ENCODE peak calls at places on chromosomes 3 and 15, in five cellular contexts. G is GM23248; O is heart right ventricle; E is astrocyte; K is activated naive CD8-positive, alpha-beta T cell treated with anti-CD3 and anti-CD28 coated beads, Interleukin-2, amount 50 U/mL, for 24 hours. J is an unnamed sample.
A peak's percentile ranks its signal among the peaks of the same experiment; 100 is the strongest.

GRCh38 chr15:29938701-29939340 is 116.6 kb upstream of the TJP1 start:
- DNase-seq in G (no peak), K (no peak), O (no peak), E (no peak), J (peak; percentile 54)

GRCh38 chr15:31328999-31329639 is 2.5 kb downstream of the KLF13 start:
- DNase-seq in G (peak; percentile 30), O (no peak), K (peak; percentile 53), E (no peak), J (no peak)

GRCh38 chr3:111669926-111670630 is 74.9 kb upstream of the ZBED2 start:
- DNase-seq in K (no peak), O (no peak), G (peak; percentile 60), E (peak; percentile 76), J (peak; percentile 85)

GRCh38 chr15:41675337-41675736 is 15.1 kb downstream of the MGA start:
- DNase-seq in O (no peak), E (no peak), G (no peak), K (no peak), J (no peak)

GRCh38 chr15:60933914-60934885 is 294.9 kb downstream of the RORA start:
- DNase-seq in E (peak; percentile 8), K (no peak), G (peak; percentile 20), O (no peak), J (peak; percentile 19)

GRCh38 chr3:64295594-64295993 is 70.3 kb upstream of the PRICKLE2 start:
- DNase-seq in O (no peak), E (peak; percentile 90), G (peak; percentile 97), K (no peak), J (peak; percentile 61)

GRCh38 chr3:134630506-134630905 is 20.3 kb downstream of the KY start:
- DNase-seq in K (no peak), O (no peak), G (peak; percentile 44), E (no peak), J (no peak)

GRCh38 chr15:90221251-90221900 is 12.4 kb downstream of the CIB1 start:
- DNase-seq in G (peak; percentile 91), K (peak; percentile 48), E (peak; percentile 61), O (peak; percentile 77), J (peak; percentile 82)

GRCh38 chr15:56982987-56983386 is 64.5 kb downstream of the TCF12 start:
- DNase-seq in G (no peak), O (no peak), K (no peak), E (no peak), J (no peak)

GRCh38 chr15:100902436-100903190 is 16.5 kb upstream of the LRRK1 start:
- DNase-seq in K (no peak), G (peak; percentile 90), E (peak; percentile 66), O (peak; percentile 58), J (peak; percentile 83)

GRCh38 chr15:44194397-44195150 is 497 bp downstream of the FRMD5 start:
- DNase-seq in G (peak; percentile 68), E (peak; percentile 86), O (peak; percentile 20), K (peak; percentile 48), J (peak; percentile 88)

GRCh38 chr3:129195731-129196256 is 12.1 kb upstream of the CNBP start:
- DNase-seq in E (peak; percentile 93), O (no peak), G (peak; percentile 97), K (no peak), J (peak; percentile 88)

GRCh38 chr15:63218114-63218808 is 28.9 kb downstream of the RAB8B start:
- DNase-seq in K (no peak), O (no peak), E (peak; percentile 89), G (peak; percentile 86), J (peak; percentile 44)

GRCh38 chr3:51282931-51283330 is 102.2 kb upstream of the MANF start:
- DNase-seq in O (no peak), K (no peak), E (peak; percentile 81), G (peak; percentile 35), J (peak; percentile 42)

GRCh38 chr3:14152233-14152962 is 26.0 kb downstream of the XPC start:
- DNase-seq in O (no peak), K (no peak), E (no peak), G (no peak), J (no peak)

GRCh38 chr3:133457025-133457424 is 57.2 kb downstream of the BFSP2 start:
- DNase-seq in G (no peak), E (no peak), K (no peak), O (no peak), J (no peak)

GRCh38 chr3:138461246-138461645 is 26.8 kb downstream of the ESYT3 start:
- DNase-seq in E (no peak), O (no peak), K (no peak), G (peak; percentile 78), J (no peak)

GRCh38 chr3:177574232-177574856 is 377.1 kb upstream of the TBL1XR1 start:
- DNase-seq in E (peak; percentile 90), G (peak; percentile 69), K (no peak), O (no peak), J (peak; percentile 56)

GRCh38 chr15:70593795-70594194 is 169.6 kb downstream of the UACA start:
- DNase-seq in K (no peak), O (no peak), G (no peak), E (no peak), J (no peak)

GRCh38 chr3:184257083-184257915 is 4.1 kb downstream of the CAMK2N2 start:
- DNase-seq in G (no peak), O (no peak), K (no peak), E (no peak), J (no peak)

GRCh38 chr15:88637841-88638625 is 783 bp upstream of the ISG20 start:
- DNase-seq in O (no peak), G (no peak), K (no peak), E (no peak), J (no peak)

GRCh38 chr15:39869858-39870515 is 50.1 kb downstream of the GPR176 start:
- DNase-seq in O (no peak), E (no peak), G (no peak), K (no peak), J (no peak)

GRCh38 chr3:74789111-74789510 is 174.7 kb upstream of the CNTN3 start:
- DNase-seq in E (no peak), O (no peak), K (no peak), G (peak; percentile 59), J (peak; percentile 55)

GRCh38 chr3:40103829-40104228 is 205.7 kb upstream of the EIF1B start:
- DNase-seq in G (no peak), E (no peak), O (no peak), K (no peak), J (no peak)

GRCh38 chr3:7602297-7602696 is 741.4 kb downstream of the GRM7 start:
- DNase-seq in E (no peak), G (no peak), K (no peak), O (no peak), J (no peak)

GRCh38 chr3:164233951-164234350 is 844.3 kb downstream of the SI start:
- DNase-seq in E (no peak), K (no peak), O (no peak), G (no peak), J (no peak)

GRCh38 chr3:14532691-14533456 is 7.3 kb downstream of the GRIP2 start:
- DNase-seq in G (peak; percentile 27), K (no peak), O (peak; percentile 62), E (no peak), J (peak; percentile 55)

GRCh38 chr3:45660567-45660901 is 28.7 kb upstream of the SACM1L start:
- DNase-seq in E (no peak), K (no peak), O (no peak), G (no peak), J (no peak)

GRCh38 chr3:184380210-184380626 is 364 bp downstream of the CHRD start:
- DNase-seq in E (peak; percentile 12), K (peak; percentile 29), O (peak; percentile 80), G (peak; percentile 75), J (peak; percentile 65)

GRCh38 chr3:58049143-58049785 is 41.0 kb downstream of the FLNB start:
- DNase-seq in E (peak; percentile 93), G (peak; percentile 84), K (no peak), O (peak; percentile 28), J (peak; percentile 95)

GRCh38 chr3:56799251-56799882 is 2.4 kb downstream of the ARHGEF3 start:
- DNase-seq in G (peak; percentile 65), K (no peak), E (peak; percentile 39), O (no peak), J (no peak)

GRCh38 chr15:88535607-88536313 is 10.7 kb downstream of the DET1 start:
- DNase-seq in K (no peak), O (no peak), E (no peak), G (no peak), J (no peak)

GRCh38 chr3:10404876-10405275 is 84.0 kb upstream of the SEC13 start:
- DNase-seq in E (no peak), O (no peak), K (no peak), G (no peak), J (no peak)

J was measured in Daoy.